ENCODE peak calls at places on chromosomes 13 and 19, in four cellular contexts. C is H9, D is IMR-90, F is H1. W is an unnamed sample.

GRCh38 chr13:52187029-52187423 is 27.6 kb upstream of the NEK3 start:
- DNase-seq in F (no peak), C (no peak), D (no peak), W (no peak)

GRCh38 chr19:34041922-34042521 is 130.3 kb upstream of the LSM14A start:
- DNase-seq in C (peak; percentile 83), D (peak; percentile 33), F (peak; percentile 95), W (peak; percentile 67)

GRCh38 chr19:43997631-43998290 is 5.0 kb upstream of the ZNF230 start:
- DNase-seq in D (peak; percentile 24), F (no peak), C (no peak), W (no peak)

GRCh38 chr13:73251866-73252265 is 193.1 kb downstream of the KLF5 start:
- DNase-seq in F (no peak), C (no peak), D (no peak), W (no peak)

GRCh38 chr19:54938906-54939305 is 8.4 kb downstream of the NLRP7 start:
- DNase-seq in C (no peak), F (no peak), D (no peak), W (no peak)

GRCh38 chr13:25752957-25753540 is 298.8 kb downstream of the SHISA2 start:
- DNase-seq in F (no peak), D (peak; percentile 36), C (no peak), W (no peak)

GRCh38 chr19:14363203-14364097 is 17.8 kb upstream of the ADGRE5 start:
- DNase-seq in D (peak; percentile 42), F (peak; percentile 88), C (peak; percentile 92), W (peak; percentile 91)

GRCh38 chr19:741506-742131 is 9.3 kb upstream of the MISP start:
- DNase-seq in F (no peak), D (no peak), C (peak; percentile 65), W (peak; percentile 85)

GRCh38 chr13:29905845-29906244 is 55.4 kb upstream of the UBL3 start:
- DNase-seq in F (no peak), C (no peak), D (peak; percentile 56), W (no peak)

GRCh38 chr13:38566526-38566925 is 120.4 kb upstream of the FREM2 start:
- DNase-seq in D (no peak), C (no peak), F (no peak), W (no peak)

GRCh38 chr13:34207334-34207733 is 389.4 kb downstream of the RFC3 start:
- DNase-seq in D (peak; percentile 70), C (no peak), F (no peak), W (peak; percentile 69)

GRCh38 chr19:48713041-48713863 is 6.3 kb downstream of the MAMSTR start:
- DNase-seq in D (peak; percentile 31), C (peak; percentile 83), F (peak; percentile 77), W (peak; percentile 91)

GRCh38 chr13:111665691-111666095 is 345.3 kb downstream of the TEX29 start:
- DNase-seq in F (peak; percentile 38), D (no peak), C (peak; percentile 18), W (no peak)

GRCh38 chr13:78022164-78022877 is 103.7 kb upstream of the EDNRB start:
- DNase-seq in D (peak; percentile 72), C (no peak), F (no peak), W (peak; percentile 54)

DNA sequence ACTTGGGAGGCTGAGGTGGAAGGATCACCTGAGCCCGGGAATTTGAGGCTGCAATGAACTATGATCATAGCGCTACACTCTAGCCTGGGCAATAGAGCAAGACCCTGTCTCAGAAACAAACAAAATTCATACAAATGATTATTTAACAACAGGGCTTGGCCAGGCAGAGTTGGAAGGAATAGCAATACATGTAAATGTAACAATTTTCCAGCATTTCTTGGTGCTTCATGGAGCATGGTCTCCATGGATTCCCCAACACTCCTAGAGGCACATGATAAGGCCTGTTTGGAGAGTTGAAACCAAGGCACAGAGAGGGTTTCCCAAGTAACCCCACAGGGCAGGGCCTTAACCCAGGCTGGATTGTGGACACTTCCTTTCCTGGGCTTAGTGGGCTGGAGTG is 10.2 kb downstream of the INSL3 start:
- DNase-seq in D (no peak), F (no peak), C (no peak), W (no peak)
- H4K5ac ChIP-seq in D (no peak overlapping the region), F (no peak overlapping the region), C (no peak overlapping the region), W (no peak overlapping the region)

DNA sequence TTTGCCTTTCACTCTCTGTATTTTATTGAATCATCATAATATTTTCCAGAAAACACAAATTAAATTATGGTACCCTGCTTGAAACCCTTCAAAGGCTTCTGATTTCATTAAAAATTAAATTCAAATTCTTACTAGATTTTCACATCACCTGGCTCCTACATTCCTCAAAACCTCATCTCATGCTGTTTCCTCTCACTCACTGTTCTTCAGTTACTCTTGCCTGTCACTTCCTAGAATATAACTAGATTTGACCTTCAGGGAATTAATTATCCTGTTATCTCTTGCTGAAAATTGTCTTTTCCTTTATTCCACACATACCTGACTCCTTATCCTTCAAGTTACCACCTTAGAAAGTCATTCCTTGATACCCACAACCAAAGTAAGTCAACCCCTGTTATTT is 2294.7 kb downstream of the PCDH9 start:
- DNase-seq in C (no peak), F (no peak), D (no peak), W (peak; percentile 6)
- H4K5ac ChIP-seq in C (no peak overlapping the region), F (no peak overlapping the region), D (no peak overlapping the region), W (no peak overlapping the region)

GRCh38 chr19:19732579-19733501 is at the start of gene ZNF14:
- DNase-seq in F (peak; percentile 95), C (peak; percentile 96), D (peak; percentile 90), W (peak; percentile 97)
- H4K5ac ChIP-seq in F (peak within 1 kb of the TSS; percentile 66), C (no peak within 1 kb of the TSS), D (peak within 1 kb of the TSS; percentile 92), W (no peak within 1 kb of the TSS)

GRCh38 chr13:33129886-33130285 is 113.7 kb downstream of the KL start:
- DNase-seq in D (no peak), C (no peak), F (no peak), W (no peak)
- H4K5ac ChIP-seq in D (no peak overlapping the region), C (no peak overlapping the region), F (no peak overlapping the region), W (no peak overlapping the region)

DNA sequence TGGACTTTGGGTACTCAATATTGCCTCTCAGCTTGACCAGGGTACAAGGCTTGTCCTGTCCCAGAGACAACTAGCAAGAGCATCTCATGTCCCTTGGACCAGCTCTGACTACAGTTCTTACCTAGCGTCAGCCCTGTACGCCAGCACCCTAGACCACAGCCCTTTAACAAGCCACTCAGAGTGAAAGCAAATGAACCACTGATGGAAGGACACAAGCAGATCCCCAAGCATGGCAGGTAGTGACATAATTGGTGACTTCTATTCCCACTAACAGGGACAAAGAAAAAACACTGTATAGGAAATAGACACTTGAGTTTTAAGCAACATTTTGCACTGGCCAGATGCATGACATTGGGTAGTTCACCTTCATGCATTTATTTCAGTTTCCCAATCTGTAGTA is 8.8 kb upstream of the LRCH1 start:
- DNase-seq in D (no peak), C (no peak), F (no peak), W (no peak)
- H4K5ac ChIP-seq in D (no peak overlapping the region), C (no peak overlapping the region), F (no peak overlapping the region), W (no peak overlapping the region)

GRCh38 chr13:31199849-31200635 is at the start of gene B3GLCT:
- DNase-seq in D (peak; percentile 68), F (peak; percentile 91), C (peak; percentile 87), W (peak; percentile 85)
- H4K5ac ChIP-seq in D (no peak within 1 kb of the TSS), F (no peak within 1 kb of the TSS), C (no peak within 1 kb of the TSS), W (no peak within 1 kb of the TSS)

GRCh38 chr13:46076827-46077226 is 24.3 kb upstream of the ZC3H13 start:
- DNase-seq in F (no peak), D (no peak), C (no peak), W (no peak)
- H4K5ac ChIP-seq in F (no peak overlapping the region), D (no peak overlapping the region), C (no peak overlapping the region), W (no peak overlapping the region)

GRCh38 chr13:60397693-60398437 is 845 bp downstream of the TDRD3 start:
- DNase-seq in C (peak; percentile 60), F (no peak), D (peak; percentile 67), W (peak; percentile 81)

GRCh38 chr13:60396783-60397692 is at the start of gene TDRD3:
- DNase-seq in F (peak; percentile 86), C (peak; percentile 87), D (peak; percentile 82), W (peak; percentile 95)

GRCh38 chr13:60398949-60399589 is 2.0 kb downstream of the TDRD3 start:
- DNase-seq in F (no peak), D (peak; percentile 43), C (no peak), W (no peak)

GRCh38 chr13:60398438-60398891 is 1.4 kb downstream of the TDRD3 start:
- DNase-seq in F (no peak), C (no peak), D (no peak), W (no peak)

DNA sequence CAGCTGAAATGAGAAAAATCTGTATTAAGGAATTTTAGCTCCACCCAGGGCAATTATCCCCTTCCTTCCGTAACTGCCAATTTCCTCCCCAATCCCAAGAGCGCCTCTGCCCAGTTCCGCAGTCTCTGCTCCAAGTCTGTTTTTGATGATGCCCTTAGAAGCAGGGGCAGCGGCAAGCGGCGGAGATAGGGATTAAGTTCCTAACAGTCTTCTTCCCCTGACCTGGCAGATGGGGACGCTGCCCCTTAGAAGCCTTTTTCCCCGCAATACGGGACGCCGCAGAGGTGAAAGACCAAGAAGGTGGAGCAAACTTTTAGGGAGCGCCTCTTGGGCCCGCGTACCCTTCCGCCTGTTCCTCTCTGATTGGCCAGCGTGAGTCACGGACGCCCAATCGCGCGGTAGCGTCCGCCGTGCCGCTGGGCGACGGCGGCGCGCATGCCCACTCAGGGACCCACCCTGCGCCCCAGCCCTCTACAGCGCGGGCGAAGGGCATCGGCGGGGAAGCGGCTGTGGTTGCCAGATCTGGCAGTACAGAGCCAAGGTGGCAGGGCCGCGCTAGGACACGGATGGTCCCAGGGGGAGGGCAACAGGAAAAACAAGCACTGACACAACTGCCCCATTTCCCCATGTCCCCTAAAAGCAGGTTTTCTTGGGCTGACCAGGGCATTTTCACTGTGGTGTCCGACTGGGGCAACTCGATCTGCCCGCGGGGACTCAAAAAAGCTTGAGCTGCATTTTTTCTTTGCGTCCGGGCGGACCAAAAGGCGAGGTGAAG is 825 bp upstream of the TDRD3 start:
- DNase-seq in C (peak; percentile 94), F (peak; percentile 86), D (peak; percentile 87), W (peak; percentile 95)
- H4K5ac ChIP-seq in C (no peak overlapping the region), F (no peak overlapping the region), D (peak overlapping the region; percentile 90), W (peak overlapping the region; percentile 68)